ENCODE peak calls at places on chromosomes 6 and 20, in six cellular contexts. S is mesothelial cell of epicardium, Z is transverse colon, K is B cell, B is epithelial cell of esophagus, V is HCT116. N is an unnamed sample.

GRCh38 chr6:137590684-137591083 is 96.5 kb upstream of the OLIG3 start:
- DNase-seq in S (no peak), Z (no peak), K (no peak), B (no peak), V (no peak), N (no peak)

GRCh38 chr20:57263127-57263609 is 3.3 kb downstream of the BMP7 start:
- DNase-seq in S (no peak), Z (no peak), K (no peak), B (peak; percentile 6), V (no peak), N (no peak)

GRCh38 chr20:4383966-4384365 is 337.7 kb upstream of the PRND start:
- DNase-seq in S (no peak), Z (no peak), K (no peak), B (no peak), V (no peak), N (no peak)

GRCh38 chr6:43269273-43270007 is 26.2 kb downstream of the TTBK1 start:
- DNase-seq in S (peak; percentile 59), Z (peak; percentile 79), K (peak; percentile 61), B (no peak), V (no peak), N (no peak)

GRCh38 chr6:11277275-11278206 is 45.1 kb upstream of the NEDD9 start:
- DNase-seq in S (no peak), Z (no peak), K (peak; percentile 22), B (peak; percentile 76), V (no peak), N (no peak)

GRCh38 chr6:80338201-80338836 is 231.8 kb downstream of the BCKDHB start:
- DNase-seq in S (peak; percentile 79), Z (peak; percentile 54), K (peak; percentile 74), B (peak; percentile 70), V (peak; percentile 34), N (peak; percentile 82)

GRCh38 chr6:161526794-161527193 is 252.9 kb upstream of the AGPAT4 start:
- DNase-seq in S (no peak), Z (no peak), K (no peak), B (no peak), V (no peak), N (no peak)

GRCh38 chr6:157054531-157054979 is 268.8 kb downstream of the TMEM242 start:
- DNase-seq in S (no peak), Z (no peak), K (peak; percentile 64), B (no peak), V (no peak), N (no peak)

GRCh38 chr6:3045369-3045768 is 22.9 kb upstream of the RIPK1 start:
- DNase-seq in S (no peak), Z (no peak), K (no peak), B (no peak), V (no peak), N (no peak)

GRCh38 chr6:127343753-127344659 is 597 bp upstream of the ECHDC1 start:
- DNase-seq in S (no peak), Z (no peak), K (no peak), B (peak; percentile 33), V (no peak), N (no peak)

GRCh38 chr6:7107578-7108195 is at the start of gene RREB1:
- DNase-seq in S (peak; percentile 64), Z (peak; percentile 67), K (peak; percentile 80), B (peak; percentile 55), V (peak; percentile 15), N (peak; percentile 46)

GRCh38 chr6:53679446-53679933 is 13.9 kb upstream of the KLHL31 start:
- DNase-seq in S (no peak), Z (no peak), K (peak; percentile 30), B (peak; percentile 56), V (peak; percentile 60), N (no peak)
- TF ChIP-seq CTCF in S (peak; percentile 42), Z (peak; percentile 22), K (peak; percentile 31), B (peak; percentile 46), V (peak; percentile 59), N (peak; percentile 55)

GRCh38 chr6:16831136-16831535 is 69.9 kb upstream of the ATXN1 start:
- DNase-seq in S (no peak), Z (no peak), K (no peak), B (no peak), V (no peak), N (no peak)

GRCh38 chr6:16828058-16828457 is 66.8 kb upstream of the ATXN1 start:
- DNase-seq in S (no peak), Z (no peak), K (no peak), B (no peak), V (no peak), N (no peak)

GRCh38 chr6:16836186-16836981 is 75.1 kb upstream of the ATXN1 start:
- DNase-seq in S (no peak), Z (no peak), K (no peak), B (no peak), V (no peak), N (no peak)

GRCh38 chr6:16832721-16833120 is 71.5 kb upstream of the ATXN1 start:
- DNase-seq in S (no peak), Z (no peak), K (no peak), B (no peak), V (no peak), N (no peak)

DNA sequence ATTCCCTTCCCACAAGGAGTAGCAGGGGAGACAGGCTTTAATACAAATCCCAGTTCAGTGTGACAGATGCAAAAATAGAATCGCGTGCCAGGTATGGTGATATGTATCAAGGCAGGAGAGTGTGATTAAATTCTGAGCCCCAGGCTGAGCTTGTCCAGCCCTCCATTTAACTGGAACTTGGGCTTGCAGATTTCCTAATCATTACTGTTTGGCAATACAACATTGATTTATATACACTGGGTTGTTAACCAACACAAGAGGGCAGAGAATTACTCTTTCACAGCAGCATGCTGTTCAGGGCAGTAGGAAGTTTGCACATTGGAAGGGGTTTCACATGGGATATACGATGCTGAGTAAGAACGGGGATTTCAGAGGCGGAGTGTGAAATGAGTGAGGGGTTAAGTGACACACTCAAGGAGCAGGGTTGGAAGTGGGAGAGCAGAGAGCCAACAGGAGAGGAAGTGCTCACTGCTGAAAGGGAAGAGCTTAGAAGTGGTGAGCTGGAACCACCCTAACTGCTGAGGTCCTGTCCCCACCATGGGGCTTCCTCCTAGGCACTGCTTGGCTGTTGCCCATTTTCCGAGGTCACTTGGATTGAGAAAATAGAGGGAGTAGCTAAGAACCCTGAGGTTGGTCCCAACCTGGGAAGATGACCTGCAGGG is 70.9 kb upstream of the ATXN1 start:
- DNase-seq in S (no peak), Z (no peak), K (no peak), B (no peak), V (no peak), N (no peak)
- TF ChIP-seq CTCF in S (no peak), Z (no peak), K (no peak), B (no peak), V (no peak), N (no peak)

GRCh38 chr20:24970743-24971142 is 21.7 kb downstream of the CST7 start:
- DNase-seq in S (no peak), Z (no peak), K (no peak), B (no peak), V (no peak), N (no peak)
- TF ChIP-seq CTCF in S (no peak), Z (no peak), K (no peak), B (no peak), V (no peak), N (no peak)

GRCh38 chr20:50133474-50134217 is 19.9 kb downstream of the PEDS1 start:
- DNase-seq in S (no peak), Z (no peak), K (no peak), B (no peak), V (no peak), N (no peak)
- TF ChIP-seq CTCF in S (peak; percentile 28), Z (no peak), K (no peak), B (peak; percentile 26), V (no peak), N (peak; percentile 42)

N was measured in neural crest cell.